ENCODE peak calls at places on chromosome 16, in seven cellular contexts. H is CD8-positive, alpha-beta T cell; P is stomach; T is PC-9; C is suprapubic skin; N is coronary artery; F is substantia nigra. K is an unnamed sample.

GRCh38 chr16:74667215-74667765 is 613 bp upstream of the RFWD3 start:
- DNase-seq in N (no peak), H (peak; percentile 35), T (peak; percentile 36), P (peak; percentile 34), C (no peak), F (peak; percentile 2), K (no peak)

GRCh38 chr16:20781697-20782096 is 17.9 kb downstream of the ACSM3 start:
- DNase-seq in F (no peak), C (no peak), N (no peak), H (no peak), T (no peak), P (no peak), K (no peak)

GRCh38 chr16:77221482-77221881 is 22.3 kb downstream of the SYCE1L start:
- DNase-seq in N (no peak), P (no peak), C (no peak), F (no peak), H (no peak), T (no peak), K (no peak)

GRCh38 chr16:67677712-67678111 is 11.1 kb downstream of the C16orf86 start:
- DNase-seq in P (no peak), C (no peak), H (no peak), F (no peak), T (peak; percentile 47), N (no peak), K (no peak)

GRCh38 chr16:8878523-8878911 is 3.6 kb upstream of the LITAFD start:
- DNase-seq in T (peak; percentile 70), H (no peak), N (no peak), F (no peak), C (no peak), P (no peak), K (no peak)

GRCh38 chr16:87601322-87602004 is 845 bp upstream of the JPH3 start:
- DNase-seq in P (no peak), C (no peak), N (no peak), F (no peak), T (no peak), H (no peak), K (no peak)

GRCh38 chr16:70809392-70810060 is 8.6 kb upstream of the VAC14 start:
- DNase-seq in T (no peak), P (no peak), F (no peak), C (no peak), N (no peak), H (no peak), K (no peak)

GRCh38 chr16:59848314-59848713 is 1114.2 kb upstream of the GOT2 start:
- DNase-seq in C (no peak), T (no peak), F (no peak), N (no peak), H (no peak), P (no peak), K (no peak)

GRCh38 chr16:24993722-24994686 is 21.2 kb downstream of the ARHGAP17 start:
- DNase-seq in H (no peak), T (peak; percentile 57), N (peak; percentile 61), C (no peak), P (no peak), F (no peak), K (no peak)

DNA sequence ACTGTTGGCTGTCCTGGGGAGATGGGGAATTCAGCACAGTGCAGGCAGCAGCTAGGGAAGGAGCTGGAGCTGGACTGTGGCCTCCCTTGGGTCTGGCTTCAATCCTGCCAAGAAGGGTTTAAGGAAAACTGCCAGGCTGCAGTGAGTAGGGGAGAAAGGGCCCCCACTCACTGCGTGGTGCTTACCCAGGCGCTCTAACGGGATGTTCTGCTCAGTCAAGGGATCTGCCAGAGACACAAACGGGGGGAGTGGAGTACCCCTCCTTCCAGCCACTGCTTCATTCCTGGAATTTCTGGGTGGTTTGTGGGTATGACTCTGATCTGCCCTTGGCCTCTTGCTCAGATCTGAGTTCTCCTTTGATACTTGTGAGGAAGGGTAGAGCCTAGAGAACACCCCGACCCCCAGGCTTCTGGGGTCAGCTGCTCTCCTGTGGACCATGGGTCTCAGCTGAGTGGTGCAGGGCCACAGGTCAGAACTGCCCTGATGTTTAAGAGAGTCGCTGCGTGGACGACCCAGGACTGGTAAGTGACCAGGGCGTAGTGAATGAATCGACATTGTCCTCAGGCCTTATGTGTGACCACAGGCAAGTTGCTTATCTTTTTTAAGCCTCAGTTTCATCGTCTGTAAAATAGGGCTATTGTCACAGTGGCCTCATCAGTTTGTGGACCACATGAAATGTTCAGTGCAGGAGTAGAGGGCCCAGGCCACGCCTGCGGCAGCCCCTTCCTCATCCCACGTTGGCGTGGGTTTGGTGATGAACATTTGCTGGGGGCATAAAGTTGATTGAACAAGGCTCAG is 9.6 kb downstream of the CRISPLD2 start:
- DNase-seq in P (no peak), T (no peak), C (no peak), N (peak; percentile 84), H (no peak), F (no peak), K (no peak)
- H3K27ac ChIP-seq in P (peak overlapping the region; percentile 84), T (no peak overlapping the region), C (peak overlapping the region; percentile 61), N (peak overlapping the region; percentile 33), H (no peak overlapping the region), F (no peak overlapping the region), K (no peak overlapping the region)

GRCh38 chr16:86299882-86300490 is 210.3 kb upstream of the FOXF1 start:
- DNase-seq in P (no peak), F (no peak), T (no peak), C (no peak), N (no peak), H (no peak), K (no peak)

GRCh38 chr16:86302710-86303109 is 207.6 kb upstream of the FOXF1 start:
- DNase-seq in N (no peak), F (no peak), H (no peak), C (no peak), P (no peak), T (no peak), K (no peak)

GRCh38 chr16:86298166-86299131 is 211.9 kb upstream of the FOXF1 start:
- DNase-seq in C (no peak), H (no peak), T (no peak), N (no peak), P (no peak), F (no peak), K (no peak)

GRCh38 chr16:86303787-86304685 is 206.3 kb upstream of the FOXF1 start:
- DNase-seq in T (no peak), H (no peak), F (no peak), N (no peak), C (no peak), P (no peak), K (no peak)

GRCh38 chr16:86300746-86301480 is 209.4 kb upstream of the FOXF1 start:
- DNase-seq in F (no peak), C (no peak), T (no peak), H (no peak), P (no peak), N (no peak), K (no peak)
- H3K27ac ChIP-seq in F (no peak overlapping the region), C (no peak overlapping the region), T (no peak overlapping the region), H (no peak overlapping the region), P (peak overlapping the region; percentile 76), N (no peak overlapping the region), K (no peak overlapping the region)

GRCh38 chr16:46850619-46851555 is 19.9 kb upstream of the C16orf87 start:
- DNase-seq in C (no peak), N (no peak), P (no peak), F (no peak), H (no peak), T (no peak), K (no peak)

GRCh38 chr16:46852130-46852529 is 21.1 kb upstream of the C16orf87 start:
- DNase-seq in P (no peak), F (no peak), N (no peak), C (no peak), H (no peak), T (no peak), K (no peak)

GRCh38 chr16:46855389-46855788 is 24.4 kb upstream of the C16orf87 start:
- DNase-seq in C (no peak), P (no peak), T (no peak), N (no peak), F (no peak), H (no peak), K (no peak)

GRCh38 chr16:46854846-46855245 is 23.9 kb upstream of the C16orf87 start:
- DNase-seq in F (no peak), N (no peak), P (no peak), H (no peak), C (no peak), T (no peak), K (no peak)

DNA sequence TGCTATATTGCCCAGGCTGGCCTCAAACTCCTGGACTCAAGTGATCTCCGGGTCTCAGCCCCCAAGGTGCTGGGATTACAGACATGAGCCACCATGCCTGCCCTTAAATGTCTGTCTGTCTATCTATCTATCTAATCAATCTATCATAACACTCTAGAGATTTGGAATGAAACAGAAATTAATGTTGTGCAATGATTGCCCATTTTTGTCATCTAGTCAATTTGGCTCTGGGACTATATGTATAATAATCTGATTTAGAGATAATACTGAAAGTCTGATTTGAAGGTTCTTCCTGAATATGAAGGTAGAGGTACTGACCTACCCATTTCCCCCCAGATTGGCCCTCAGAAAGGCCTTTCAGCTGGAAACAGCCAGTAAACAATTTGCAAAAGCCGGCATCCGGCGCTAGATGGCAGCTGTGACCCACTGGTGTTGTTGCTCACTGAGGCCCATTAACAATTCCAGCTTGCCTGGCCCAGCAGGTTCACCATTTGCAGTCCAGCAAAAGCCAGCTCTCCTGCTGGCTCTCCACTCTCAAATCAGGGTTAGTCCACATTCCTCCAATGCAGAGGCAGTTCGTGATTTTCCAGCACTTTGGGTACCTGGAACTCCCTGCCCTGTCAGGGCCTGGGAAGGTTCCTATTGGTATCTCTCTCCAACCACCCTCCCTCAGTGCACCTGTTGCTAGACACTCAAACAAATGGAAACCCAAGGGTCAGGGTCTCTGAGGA is 22.9 kb upstream of the C16orf87 start:
- DNase-seq in C (peak; percentile 75), F (peak; percentile 32), H (peak; percentile 59), P (peak; percentile 87), N (no peak), T (peak; percentile 73), K (no peak)
- H3K27ac ChIP-seq in C (no peak overlapping the region), F (peak overlapping the region; percentile 13), H (no peak overlapping the region), P (no peak overlapping the region), N (no peak overlapping the region), T (no peak overlapping the region), K (no peak overlapping the region)

GRCh38 chr16:82699711-82700495 is 73.1 kb downstream of the CDH13 start:
- DNase-seq in T (no peak), C (no peak), N (no peak), P (no peak), F (no peak), H (no peak), K (no peak)
- H3K27ac ChIP-seq in T (peak overlapping the region; percentile 29), C (no peak overlapping the region), N (peak overlapping the region; percentile 66), P (no peak overlapping the region), F (no peak overlapping the region), H (no peak overlapping the region), K (peak overlapping the region; percentile 78)

GRCh38 chr16:48235058-48235555 is 9.0 kb upstream of the LONP2 start:
- DNase-seq in F (no peak), H (no peak), T (no peak), N (no peak), C (no peak), P (no peak), K (no peak)
- H3K27ac ChIP-seq in F (no peak overlapping the region), H (no peak overlapping the region), T (no peak overlapping the region), N (no peak overlapping the region), C (no peak overlapping the region), P (no peak overlapping the region), K (no peak overlapping the region)